ENCODE peak calls at places on chromosomes 6 and 20, in eight cellular contexts. One of them, this sample, is unnamed.

GRCh38 chr6:167424060-167424673 is 99.3 kb downstream of the TTLL2 start:
- DNase-seq in neuronal stem cell: no peak
- DNase-seq in CD4-positive, alpha-beta memory T cell: no peak
- DNase-seq in aorta: no peak
- DNase-seq in lung: no peak
- DNase-seq in IMR-90: no peak
- DNase-seq in ovary: no peak
- DNase-seq in psoas muscle: no peak
- DNase-seq in this sample: no peak

GRCh38 chr20:43431120-43431519 is 26.6 kb upstream of the SRSF6 start:
- DNase-seq in neuronal stem cell: no peak
- DNase-seq in CD4-positive, alpha-beta memory T cell: no peak
- DNase-seq in aorta: no peak
- DNase-seq in lung: no peak
- DNase-seq in IMR-90: no peak
- DNase-seq in ovary: no peak
- DNase-seq in psoas muscle: no peak
- DNase-seq in this sample: no peak

GRCh38 chr6:30730611-30731435 is 10.7 kb downstream of the TUBB start:
- DNase-seq in neuronal stem cell: no peak
- DNase-seq in CD4-positive, alpha-beta memory T cell: peak; percentile 86
- DNase-seq in aorta: peak; percentile 83
- DNase-seq in lung: peak; percentile 78
- DNase-seq in IMR-90: peak; percentile 47
- DNase-seq in ovary: peak; percentile 61
- DNase-seq in psoas muscle: peak; percentile 49
- DNase-seq in this sample: peak; percentile 86

GRCh38 chr6:105485456-105485855 is 82.6 kb upstream of the PREP start:
- DNase-seq in neuronal stem cell: no peak
- DNase-seq in CD4-positive, alpha-beta memory T cell: no peak
- DNase-seq in aorta: no peak
- DNase-seq in lung: no peak
- DNase-seq in IMR-90: no peak
- DNase-seq in ovary: no peak
- DNase-seq in psoas muscle: no peak
- DNase-seq in this sample: no peak

GRCh38 chr6:131765081-131765852 is 42.6 kb upstream of the ENPP1 start:
- DNase-seq in neuronal stem cell: no peak
- DNase-seq in CD4-positive, alpha-beta memory T cell: no peak
- DNase-seq in aorta: no peak
- DNase-seq in lung: no peak
- DNase-seq in IMR-90: peak; percentile 74
- DNase-seq in ovary: no peak
- DNase-seq in psoas muscle: no peak
- DNase-seq in this sample: no peak

GRCh38 chr20:35891375-35891774 is 62.9 kb downstream of the SCAND1 start:
- DNase-seq in neuronal stem cell: no peak
- DNase-seq in CD4-positive, alpha-beta memory T cell: no peak
- DNase-seq in aorta: no peak
- DNase-seq in lung: no peak
- DNase-seq in IMR-90: peak; percentile 80
- DNase-seq in ovary: no peak
- DNase-seq in psoas muscle: no peak
- DNase-seq in this sample: no peak

GRCh38 chr20:18048191-18048590 is 9.5 kb downstream of the OVOL2 start:
- DNase-seq in neuronal stem cell: no peak
- DNase-seq in CD4-positive, alpha-beta memory T cell: no peak
- DNase-seq in aorta: no peak
- DNase-seq in lung: no peak
- DNase-seq in IMR-90: no peak
- DNase-seq in ovary: no peak
- DNase-seq in psoas muscle: no peak
- DNase-seq in this sample: peak; percentile 48

GRCh38 chr20:49603209-49603627 is 35.3 kb upstream of the PTGIS start:
- DNase-seq in neuronal stem cell: peak; percentile 26
- DNase-seq in CD4-positive, alpha-beta memory T cell: no peak
- DNase-seq in aorta: no peak
- DNase-seq in lung: no peak
- DNase-seq in IMR-90: peak; percentile 45
- DNase-seq in ovary: peak; percentile 68
- DNase-seq in psoas muscle: peak; percentile 38
- DNase-seq in this sample: no peak

GRCh38 chr6:125781307-125781868 is 9.4 kb upstream of the NCOA7 start:
- DNase-seq in neuronal stem cell: no peak
- DNase-seq in CD4-positive, alpha-beta memory T cell: peak; percentile 79
- DNase-seq in aorta: no peak
- DNase-seq in lung: no peak
- DNase-seq in IMR-90: peak; percentile 47
- DNase-seq in ovary: peak; percentile 53
- DNase-seq in psoas muscle: no peak
- DNase-seq in this sample: peak; percentile 75

GRCh38 chr20:57323034-57323433 is 6.6 kb upstream of the SPO11 start:
- DNase-seq in neuronal stem cell: peak; percentile 61
- DNase-seq in CD4-positive, alpha-beta memory T cell: no peak
- DNase-seq in aorta: no peak
- DNase-seq in lung: no peak
- DNase-seq in IMR-90: no peak
- DNase-seq in ovary: peak; percentile 44
- DNase-seq in psoas muscle: peak; percentile 37
- DNase-seq in this sample: peak; percentile 95

GRCh38 chr6:95133578-95133977 is 443.8 kb upstream of the MANEA start:
- DNase-seq in neuronal stem cell: no peak
- DNase-seq in CD4-positive, alpha-beta memory T cell: no peak
- DNase-seq in aorta: no peak
- DNase-seq in lung: no peak
- DNase-seq in IMR-90: peak; percentile 8
- DNase-seq in ovary: no peak
- DNase-seq in psoas muscle: no peak
- DNase-seq in this sample: peak; percentile 50

GRCh38 chr6:106309766-106310373 is 15.7 kb downstream of the ATG5 start:
- DNase-seq in neuronal stem cell: no peak
- DNase-seq in CD4-positive, alpha-beta memory T cell: no peak
- DNase-seq in aorta: no peak
- DNase-seq in lung: no peak
- DNase-seq in IMR-90: peak; percentile 8
- DNase-seq in ovary: no peak
- DNase-seq in psoas muscle: no peak
- DNase-seq in this sample: no peak

GRCh38 chr20:48697845-48698491 is 129.8 kb downstream of the PREX1 start:
- DNase-seq in neuronal stem cell: no peak
- DNase-seq in CD4-positive, alpha-beta memory T cell: no peak
- DNase-seq in aorta: peak; percentile 90
- DNase-seq in lung: peak; percentile 94
- DNase-seq in IMR-90: peak; percentile 64
- DNase-seq in ovary: peak; percentile 39
- DNase-seq in psoas muscle: peak; percentile 72
- DNase-seq in this sample: no peak

GRCh38 chr6:132675749-132676148 is 16.8 kb upstream of the TAAR1 start:
- DNase-seq in neuronal stem cell: no peak
- DNase-seq in CD4-positive, alpha-beta memory T cell: no peak
- DNase-seq in aorta: no peak
- DNase-seq in lung: no peak
- DNase-seq in IMR-90: no peak
- DNase-seq in ovary: no peak
- DNase-seq in psoas muscle: no peak
- DNase-seq in this sample: no peak

GRCh38 chr6:150751296-150751695 is 114.2 kb upstream of the MTHFD1L start:
- DNase-seq in neuronal stem cell: no peak
- DNase-seq in CD4-positive, alpha-beta memory T cell: no peak
- DNase-seq in aorta: no peak
- DNase-seq in lung: no peak
- DNase-seq in IMR-90: peak; percentile 39
- DNase-seq in ovary: no peak
- DNase-seq in psoas muscle: no peak
- DNase-seq in this sample: no peak

GRCh38 chr20:10110151-10110550 is 75.4 kb downstream of the ANKEF1 start:
- DNase-seq in neuronal stem cell: no peak
- DNase-seq in CD4-positive, alpha-beta memory T cell: no peak
- DNase-seq in aorta: no peak
- DNase-seq in lung: no peak
- DNase-seq in IMR-90: peak; percentile 30
- DNase-seq in ovary: no peak
- DNase-seq in psoas muscle: no peak
- DNase-seq in this sample: no peak

GRCh38 chr6:141580988-141581387 is 551.7 kb upstream of the GJE1 start:
- DNase-seq in neuronal stem cell: no peak
- DNase-seq in CD4-positive, alpha-beta memory T cell: no peak
- DNase-seq in aorta: no peak
- DNase-seq in lung: no peak
- DNase-seq in IMR-90: peak; percentile 36
- DNase-seq in ovary: no peak
- DNase-seq in psoas muscle: no peak
- DNase-seq in this sample: no peak

DNA sequence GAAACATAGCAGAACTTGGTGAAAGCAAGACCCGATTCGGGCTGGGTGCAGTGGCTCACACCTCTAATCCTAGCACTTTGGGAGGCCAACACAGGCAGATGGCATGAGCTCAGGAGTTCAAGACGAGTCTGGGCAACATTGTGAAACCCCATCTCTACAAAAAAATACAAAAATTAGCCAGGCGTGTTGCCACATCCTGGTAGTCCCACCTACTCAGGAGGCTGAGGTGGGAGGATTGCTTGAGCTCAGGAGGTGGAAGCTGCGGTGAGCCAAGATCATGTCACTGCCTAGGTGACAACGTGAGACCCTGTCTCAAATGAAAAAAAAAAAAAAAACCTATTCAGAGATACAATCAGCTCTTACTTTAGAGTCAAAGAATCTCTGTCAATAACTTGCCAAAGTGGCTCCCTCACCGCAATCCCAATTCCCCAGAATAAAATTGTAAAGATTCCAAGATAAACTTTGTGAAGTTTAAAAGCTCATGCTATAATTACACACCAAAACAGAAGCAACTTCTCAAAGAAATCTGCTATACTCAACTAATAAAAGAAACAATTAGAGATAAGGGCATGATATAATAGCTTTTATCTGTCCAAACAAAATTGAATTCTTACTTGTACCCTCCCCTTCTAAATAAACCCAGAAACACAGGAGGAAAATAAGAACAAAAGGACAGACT is 33.6 kb downstream of the CDK19 start:
- DNase-seq in neuronal stem cell: no peak
- DNase-seq in CD4-positive, alpha-beta memory T cell: no peak
- DNase-seq in aorta: no peak
- DNase-seq in lung: no peak
- DNase-seq in IMR-90: no peak
- DNase-seq in ovary: no peak
- DNase-seq in psoas muscle: no peak
- DNase-seq in this sample: no peak
- H3K27ac ChIP-seq in neuronal stem cell: no peak overlapping the region
- H3K27ac ChIP-seq in CD4-positive, alpha-beta memory T cell: no peak overlapping the region
- H3K27ac ChIP-seq in aorta: no peak overlapping the region
- H3K27ac ChIP-seq in lung: no peak overlapping the region
- H3K27ac ChIP-seq in IMR-90: no peak overlapping the region
- H3K27ac ChIP-seq in ovary: no peak overlapping the region
- H3K27ac ChIP-seq in psoas muscle: no peak overlapping the region
- H3K27ac ChIP-seq in this sample: no peak overlapping the region

DNA sequence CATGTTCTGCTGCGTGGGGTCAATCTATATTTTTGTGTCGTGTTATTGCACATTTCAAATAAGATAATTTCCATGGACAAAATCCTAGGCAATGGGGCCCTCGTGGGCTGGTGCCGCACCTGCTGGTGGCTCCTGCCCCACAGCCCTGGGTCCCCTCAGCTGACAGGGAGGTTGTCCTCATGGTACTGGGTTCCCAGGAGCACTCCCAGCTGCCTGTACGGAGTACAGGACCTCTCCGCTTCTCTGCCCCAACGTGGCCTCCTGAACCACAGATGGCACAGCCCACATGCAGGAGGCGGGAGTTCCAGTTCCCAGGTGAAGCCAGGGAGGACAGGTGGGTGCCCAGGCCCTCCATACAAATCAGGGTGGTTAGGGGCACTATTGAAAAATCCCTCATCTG is 243.5 kb downstream of the SMOC2 start:
- DNase-seq in neuronal stem cell: no peak
- DNase-seq in CD4-positive, alpha-beta memory T cell: no peak
- DNase-seq in aorta: no peak
- DNase-seq in lung: no peak
- DNase-seq in IMR-90: no peak
- DNase-seq in ovary: no peak
- DNase-seq in psoas muscle: no peak
- DNase-seq in this sample: no peak
- H3K4me1 ChIP-seq in neuronal stem cell: peaks cover 10% of the 10 kb centered on the region
- H3K4me1 ChIP-seq in CD4-positive, alpha-beta memory T cell: no peaks in the 10 kb centered on the region
- H3K4me1 ChIP-seq in aorta: no peaks in the 10 kb centered on the region
- H3K4me1 ChIP-seq in lung: no peaks in the 10 kb centered on the region
- H3K4me1 ChIP-seq in IMR-90: no peaks in the 10 kb centered on the region
- H3K4me1 ChIP-seq in ovary: no peaks in the 10 kb centered on the region
- H3K4me1 ChIP-seq in psoas muscle: no peaks in the 10 kb centered on the region
- H3K4me1 ChIP-seq in this sample: peaks cover 15% of the 10 kb centered on the region

DNA sequence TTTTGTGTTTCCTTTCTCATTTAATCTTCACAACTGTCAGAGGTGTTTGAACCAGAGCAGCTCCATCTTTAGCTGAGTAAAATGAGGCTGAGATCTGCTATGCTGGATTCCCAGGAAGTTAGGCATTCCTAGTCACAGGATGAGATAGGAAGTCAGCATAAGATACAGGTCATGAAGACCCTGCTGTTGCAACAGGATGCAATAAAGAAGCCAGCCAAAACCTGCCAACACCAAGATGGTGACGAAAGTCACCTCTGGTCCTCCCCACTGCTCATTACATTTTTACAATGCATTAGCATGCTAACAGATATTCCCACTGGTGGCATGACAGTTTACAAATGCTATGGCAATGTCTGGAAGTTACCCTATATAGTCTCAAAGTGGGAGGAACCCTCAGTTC is 262.1 kb upstream of the FERMT1 start:
- DNase-seq in neuronal stem cell: no peak
- DNase-seq in CD4-positive, alpha-beta memory T cell: no peak
- DNase-seq in aorta: no peak
- DNase-seq in lung: no peak
- DNase-seq in IMR-90: no peak
- DNase-seq in ovary: no peak
- DNase-seq in psoas muscle: no peak
- DNase-seq in this sample: no peak
- H3K27me3 ChIP-seq in neuronal stem cell: no peaks in the 10 kb centered on the region
- H3K27me3 ChIP-seq in CD4-positive, alpha-beta memory T cell: no peaks in the 10 kb centered on the region
- H3K27me3 ChIP-seq in aorta: no peaks in the 10 kb centered on the region
- H3K27me3 ChIP-seq in lung: no peaks in the 10 kb centered on the region
- H3K27me3 ChIP-seq in IMR-90: no peaks in the 10 kb centered on the region
- H3K27me3 ChIP-seq in ovary: no peaks in the 10 kb centered on the region
- H3K27me3 ChIP-seq in psoas muscle: no peaks in the 10 kb centered on the region
- H3K27me3 ChIP-seq in this sample: no peaks in the 10 kb centered on the region

GRCh38 chr6:138821519-138821918 is 25.6 kb downstream of the ECT2L start:
- DNase-seq in neuronal stem cell: no peak
- DNase-seq in CD4-positive, alpha-beta memory T cell: no peak
- DNase-seq in aorta: no peak
- DNase-seq in lung: no peak
- DNase-seq in IMR-90: no peak
- DNase-seq in ovary: no peak
- DNase-seq in psoas muscle: no peak
- DNase-seq in this sample: peak; percentile 36
- H3K27ac ChIP-seq in neuronal stem cell: no peak overlapping the region
- H3K27ac ChIP-seq in CD4-positive, alpha-beta memory T cell: no peak overlapping the region
- H3K27ac ChIP-seq in aorta: no peak overlapping the region
- H3K27ac ChIP-seq in lung: no peak overlapping the region
- H3K27ac ChIP-seq in IMR-90: no peak overlapping the region
- H3K27ac ChIP-seq in ovary: no peak overlapping the region
- H3K27ac ChIP-seq in psoas muscle: no peak overlapping the region
- H3K27ac ChIP-seq in this sample: no peak overlapping the region